ENCODE peak calls at places on chromosomes 3 and 15, in seven cellular contexts. J is naive thymus-derived CD4-positive, alpha-beta T cell; Q is hypothalamus; E is GM04504; N is heart right ventricle; K is AG09319; T is cardiac fibroblast. Z is an unnamed sample.

GRCh38 chr3:167033866-167034265 is 346.2 kb downstream of the ZBBX start:
- DNase-seq in J (no peak), Q (no peak), E (no peak), N (no peak), K (no peak), T (no peak), Z (no peak)

GRCh38 chr15:56098230-56098899 is 105.0 kb upstream of the NEDD4 start:
- DNase-seq in J (no peak), Q (no peak), E (no peak), N (no peak), K (no peak), T (peak), Z (no peak)

GRCh38 chr3:194532591-194532990 is 45.8 kb upstream of the ATP13A3 start:
- DNase-seq in J (no peak), Q (no peak), E (peak), N (no peak), K (no peak), T (no peak), Z (no peak)

GRCh38 chr15:76340802-76341365 is 4.3 kb downstream of the ISL2 start:
- DNase-seq in J (peak), Q (no peak), E (no peak), N (no peak), K (no peak), T (no peak), Z (no peak)

GRCh38 chr15:65818927-65819562 is 27.0 kb upstream of the DENND4A start:
- DNase-seq in J (no peak), Q (no peak), E (no peak), N (no peak), K (no peak), T (peak), Z (no peak)

GRCh38 chr3:187809979-187810568 is 64.8 kb upstream of the BCL6 start:
- DNase-seq in J (no peak), Q (no peak), E (no peak), N (no peak), K (no peak), T (no peak), Z (no peak)

GRCh38 chr3:69200384-69201068 is 78.1 kb upstream of the LMOD3 start:
- DNase-seq in J (peak), Q (no peak), E (no peak), N (peak), K (no peak), T (peak), Z (no peak)

GRCh38 chr3:177446160-177446559 is 248.9 kb upstream of the TBL1XR1 start:
- DNase-seq in J (no peak), Q (no peak), E (no peak), N (no peak), K (no peak), T (no peak), Z (no peak)

GRCh38 chr3:195475614-195476013 is 32.8 kb upstream of the ACAP2 start:
- DNase-seq in J (no peak), Q (no peak), E (no peak), N (no peak), K (no peak), T (no peak), Z (no peak)

GRCh38 chr15:38853608-38854007 is 289.0 kb upstream of the RASGRP1 start:
- DNase-seq in J (no peak), Q (no peak), E (no peak), N (no peak), K (no peak), T (peak), Z (no peak)

GRCh38 chr15:70111203-70112017 is 13.7 kb upstream of the TLE3 start:
- DNase-seq in J (no peak), Q (peak), E (peak), N (peak), K (peak), T (peak), Z (peak)

GRCh38 chr3:108489776-108490175 is 20.6 kb downstream of the MYH15 start:
- DNase-seq in J (no peak), Q (no peak), E (no peak), N (peak), K (no peak), T (peak), Z (no peak)

GRCh38 chr15:70142322-70143191 is 44.8 kb upstream of the TLE3 start:
- DNase-seq in J (no peak), Q (no peak), E (no peak), N (peak), K (no peak), T (peak), Z (no peak)

GRCh38 chr3:195153121-195153520 is 117.8 kb downstream of the XXYLT1 start:
- DNase-seq in J (no peak), Q (peak), E (no peak), N (peak), K (no peak), T (no peak), Z (no peak)

GRCh38 chr3:27976933-27977332 is 254.8 kb upstream of the EOMES start:
- DNase-seq in J (no peak), Q (no peak), E (peak), N (no peak), K (peak), T (peak), Z (no peak)

GRCh38 chr3:172213765-172214358 is 174.5 kb downstream of the FNDC3B start:
- DNase-seq in J (no peak), Q (no peak), E (no peak), N (no peak), K (no peak), T (no peak), Z (no peak)

GRCh38 chr3:184502123-184502667 is 59.4 kb upstream of the EPHB3 start:
- DNase-seq in J (no peak), Q (no peak), E (no peak), N (no peak), K (no peak), T (no peak), Z (no peak)

GRCh38 chr3:120713262-120713661 is 29.1 kb downstream of the RABL3 start:
- DNase-seq in J (no peak), Q (no peak), E (no peak), N (no peak), K (no peak), T (no peak), Z (no peak)

GRCh38 chr3:4852780-4853748 is 126.2 kb upstream of the BHLHE40 start:
- DNase-seq in J (no peak), Q (no peak), E (no peak), N (no peak), K (no peak), T (peak), Z (no peak)

GRCh38 chr3:162810776-162811175 is 1314.2 kb downstream of the OTOL1 start:
- DNase-seq in J (no peak), Q (no peak), E (no peak), N (no peak), K (no peak), T (no peak), Z (no peak)

GRCh38 chr15:68299436-68299835 is 21.9 kb downstream of the FEM1B start:
- DNase-seq in J (no peak), Q (no peak), E (no peak), N (peak), K (no peak), T (no peak), Z (no peak)

GRCh38 chr15:79549196-79549595 is 117.1 kb downstream of the MINAR1 start:
- DNase-seq in J (no peak), Q (no peak), E (no peak), N (no peak), K (no peak), T (no peak), Z (no peak)

GRCh38 chr3:32575451-32575850 is 4.8 kb upstream of the DYNC1LI1 start:
- DNase-seq in J (no peak), Q (no peak), E (no peak), N (no peak), K (no peak), T (no peak), Z (no peak)

GRCh38 chr15:80639168-80639555 is 55.9 kb upstream of the ABHD17C start:
- DNase-seq in J (no peak), Q (no peak), E (no peak), N (no peak), K (no peak), T (no peak), Z (no peak)

GRCh38 chr15:35692256-35692867 is 146.4 kb upstream of the DPH6 start:
- DNase-seq in J (no peak), Q (no peak), E (no peak), N (no peak), K (no peak), T (peak), Z (no peak)

GRCh38 chr15:29309139-29309538 is 39.5 kb upstream of the NSMCE3 start:
- DNase-seq in J (no peak), Q (no peak), E (no peak), N (no peak), K (no peak), T (no peak), Z (no peak)

GRCh38 chr3:107882881-107883280 is 207.9 kb downstream of the CD47 start:
- DNase-seq in J (no peak), Q (no peak), E (no peak), N (no peak), K (no peak), T (no peak), Z (no peak)

GRCh38 chr3:192794216-192794615 is 66.9 kb upstream of the FGF12 start:
- DNase-seq in J (no peak), Q (no peak), E (no peak), N (no peak), K (no peak), T (no peak), Z (no peak)

GRCh38 chr3:176579741-176580185 is 617.5 kb downstream of the TBL1XR1 start:
- DNase-seq in J (no peak), Q (no peak), E (peak), N (no peak), K (no peak), T (no peak), Z (peak)

GRCh38 chr3:100159564-100160153 is 45.4 kb upstream of the FILIP1L start:
- DNase-seq in J (no peak), Q (no peak), E (no peak), N (no peak), K (peak), T (peak), Z (peak)

GRCh38 chr3:36696799-36697198 is 67.6 kb downstream of the DCLK3 start:
- DNase-seq in J (no peak), Q (no peak), E (no peak), N (no peak), K (no peak), T (no peak), Z (no peak)

GRCh38 chr15:31013863-31014607 is 22.6 kb upstream of the MTMR10 start:
- DNase-seq in J (no peak), Q (no peak), E (no peak), N (no peak), K (no peak), T (no peak), Z (no peak)

GRCh38 chr3:156030735-156031134 is 89.6 kb upstream of the KCNAB1 start:
- DNase-seq in J (no peak), Q (no peak), E (no peak), N (no peak), K (no peak), T (no peak), Z (no peak)

GRCh38 chr3:129485681-129486056 is 42.8 kb upstream of the RHO start:
- DNase-seq in J (no peak), Q (peak), E (peak), N (peak), K (peak), T (peak), Z (peak)

Z was measured in GM04503.